ENCODE peak calls at places on chromosomes 6 and 20, in four cellular contexts. S is ovary, M is esophagus squamous epithelium, Y is GM13976. O is an unnamed sample.

GRCh38 chr6:25179051-25179778 is 100.0 kb upstream of the CARMIL1 start:
- DNase-seq in Y (no peak), M (no peak), S (no peak), O (no peak)

GRCh38 chr6:170087946-170088348 is 202.9 kb downstream of the DLL1 start:
- DNase-seq in Y (peak), M (no peak), S (peak), O (peak)

GRCh38 chr20:35680464-35681183 is 15.9 kb upstream of the CPNE1 start:
- DNase-seq in M (no peak), Y (no peak), S (no peak), O (no peak)

GRCh38 chr6:139376604-139377218 is 2.3 kb upstream of the CITED2 start:
- DNase-seq in M (no peak), Y (no peak), S (peak), O (no peak)

GRCh38 chr6:52724041-52724405 is 39.3 kb downstream of the GSTA2 start:
- DNase-seq in Y (no peak), M (no peak), S (no peak), O (no peak)

GRCh38 chr20:25059866-25060465 is 2.0 kb upstream of the ACSS1 start:
- DNase-seq in M (no peak), S (no peak), Y (no peak), O (no peak)

GRCh38 chr20:24829649-24830370 is 119.3 kb upstream of the CST7 start:
- DNase-seq in M (no peak), Y (no peak), S (no peak), O (no peak)

GRCh38 chr6:119986934-119987549 is 637.5 kb upstream of the MAN1A1 start:
- DNase-seq in Y (no peak), M (no peak), S (no peak), O (no peak)

GRCh38 chr6:12164508-12164770 is 125.7 kb upstream of the EDN1 start:
- DNase-seq in M (no peak), S (no peak), Y (no peak), O (no peak)

GRCh38 chr6:7424967-7425807 is 35.6 kb downstream of the RIOK1 start:
- DNase-seq in M (no peak), Y (no peak), S (no peak), O (no peak)

GRCh38 chr6:142851601-142852000 is 93.4 kb downstream of the HIVEP2 start:
- DNase-seq in M (no peak), S (no peak), Y (no peak), O (no peak)

GRCh38 chr6:147506704-147507114 is 1.8 kb upstream of the SAMD5 start:
- DNase-seq in M (no peak), Y (peak), S (peak), O (no peak)

GRCh38 chr20:53611449-53611894 is 17.8 kb upstream of the ZNF217 start:
- DNase-seq in S (no peak), Y (no peak), M (no peak), O (no peak)

GRCh38 chr6:86856937-86857563 is 80.3 kb upstream of the HTR1E start:
- DNase-seq in S (no peak), M (no peak), Y (peak), O (peak)

GRCh38 chr6:41170547-41171160 is 7.7 kb upstream of the TREM2 start:
- DNase-seq in Y (no peak), M (no peak), S (no peak), O (no peak)

GRCh38 chr20:33713865-33714367 is 6.2 kb downstream of the PXMP4 start:
- DNase-seq in M (no peak), Y (no peak), S (no peak), O (no peak)

GRCh38 chr6:32152414-32153251 is 894 bp upstream of the PRRT1 start:
- DNase-seq in Y (no peak), S (peak), M (no peak), O (no peak)

GRCh38 chr6:2920671-2921112 is 17.6 kb upstream of the SERPINB9 start:
- DNase-seq in M (no peak), Y (no peak), S (no peak), O (no peak)

GRCh38 chr6:129730477-129731165 is 20.6 kb upstream of the ARHGAP18 start:
- DNase-seq in S (no peak), M (no peak), Y (peak), O (no peak)

GRCh38 chr6:87366428-87366827 is 21.8 kb downstream of the C6orf163 start:
- DNase-seq in Y (no peak), M (no peak), S (no peak), O (no peak)

GRCh38 chr6:148457843-148458159 is 115.2 kb downstream of the SASH1 start:
- DNase-seq in Y (no peak), S (no peak), M (no peak), O (no peak)

GRCh38 chr20:14481863-14482262 is 144.5 kb upstream of the FLRT3 start:
- DNase-seq in S (no peak), M (no peak), Y (no peak), O (no peak)

GRCh38 chr6:54294965-54295532 is 13.2 kb upstream of the TINAG start:
- DNase-seq in Y (no peak), M (no peak), S (no peak), O (no peak)

GRCh38 chr6:39130691-39131090 is 15.7 kb upstream of the SAYSD1 start:
- DNase-seq in Y (no peak), M (no peak), S (no peak), O (no peak)

GRCh38 chr6:36927691-36928546 is 26.6 kb upstream of the PI16 start:
- DNase-seq in S (peak), Y (no peak), M (no peak), O (no peak)

GRCh38 chr6:112232845-112233256 is 21.5 kb downstream of the LAMA4 start:
- DNase-seq in S (no peak), M (no peak), Y (no peak), O (no peak)

GRCh38 chr6:29014729-29015608 is 9.9 kb upstream of the ZNF311 start:
- DNase-seq in M (no peak), S (no peak), Y (no peak), O (no peak)

GRCh38 chr20:62178316-62179161 is 4.3 kb upstream of the MTG2 start:
- DNase-seq in S (no peak), M (no peak), Y (no peak), O (no peak)

GRCh38 chr6:119865466-119866350 is 516.1 kb upstream of the MAN1A1 start:
- DNase-seq in S (no peak), Y (no peak), M (no peak), O (no peak)

GRCh38 chr20:33076662-33077398 is 2.6 kb upstream of the BPIFB4 start:
- DNase-seq in Y (no peak), S (no peak), M (no peak), O (no peak)

GRCh38 chr6:38391909-38392614 is 247.7 kb downstream of the BTBD9 start:
- DNase-seq in M (no peak), S (no peak), Y (no peak), O (no peak)

GRCh38 chr6:41258196-41258493 is 28.3 kb downstream of the TREM1 start:
- DNase-seq in M (no peak), Y (no peak), S (no peak), O (no peak)